ENCODE peak calls at places on chromosome 3, in five cellular contexts. One of them, this sample, is unnamed.

GRCh38 chr3:157581331-157581730 is 78.1 kb upstream of the VEPH1 start:
- DNase-seq in aorta: no peak
- DNase-seq in right cardiac atrium: no peak
- DNase-seq in adrenal gland: no peak
- DNase-seq in colonic mucosa: no peak
- DNase-seq in this sample: peak

GRCh38 chr3:29286841-29287240 is 6.0 kb downstream of the RBMS3 start:
- DNase-seq in aorta: no peak
- DNase-seq in right cardiac atrium: no peak
- DNase-seq in adrenal gland: no peak
- DNase-seq in colonic mucosa: no peak
- DNase-seq in this sample: no peak

GRCh38 chr3:181723568-181724431 is 12.1 kb downstream of the SOX2 start:
- DNase-seq in aorta: no peak
- DNase-seq in right cardiac atrium: no peak
- DNase-seq in adrenal gland: no peak
- DNase-seq in colonic mucosa: no peak
- DNase-seq in this sample: no peak

GRCh38 chr3:46845860-46846623 is 17.2 kb downstream of the MYL3 start:
- DNase-seq in aorta: peak
- DNase-seq in right cardiac atrium: peak
- DNase-seq in adrenal gland: peak
- DNase-seq in colonic mucosa: peak
- DNase-seq in this sample: no peak

GRCh38 chr3:123582315-123582714 is 2.5 kb downstream of the HACD2 start:
- DNase-seq in aorta: no peak
- DNase-seq in right cardiac atrium: no peak
- DNase-seq in adrenal gland: no peak
- DNase-seq in colonic mucosa: peak
- DNase-seq in this sample: no peak

GRCh38 chr3:112814256-112814655 is 32.4 kb downstream of the CD200R1L start:
- DNase-seq in aorta: no peak
- DNase-seq in right cardiac atrium: no peak
- DNase-seq in adrenal gland: no peak
- DNase-seq in colonic mucosa: no peak
- DNase-seq in this sample: no peak

GRCh38 chr3:113914646-113915045 is 33.2 kb upstream of the ZDHHC23 start:
- DNase-seq in aorta: no peak
- DNase-seq in right cardiac atrium: no peak
- DNase-seq in adrenal gland: no peak
- DNase-seq in colonic mucosa: no peak
- DNase-seq in this sample: no peak

GRCh38 chr3:160829486-160830009 is 73.5 kb downstream of the PPM1L start:
- DNase-seq in aorta: no peak
- DNase-seq in right cardiac atrium: no peak
- DNase-seq in adrenal gland: no peak
- DNase-seq in colonic mucosa: no peak
- DNase-seq in this sample: no peak

GRCh38 chr3:15452961-15453360 is 25.6 kb downstream of the EAF1 start:
- DNase-seq in aorta: no peak
- DNase-seq in right cardiac atrium: no peak
- DNase-seq in adrenal gland: no peak
- DNase-seq in colonic mucosa: no peak
- DNase-seq in this sample: no peak

GRCh38 chr3:53516339-53516738 is 21.9 kb downstream of the CACNA1D start:
- DNase-seq in aorta: no peak
- DNase-seq in right cardiac atrium: no peak
- DNase-seq in adrenal gland: no peak
- DNase-seq in colonic mucosa: no peak
- DNase-seq in this sample: no peak

GRCh38 chr3:1183320-1184048 is 90.7 kb downstream of the CNTN6 start:
- DNase-seq in aorta: no peak
- DNase-seq in right cardiac atrium: no peak
- DNase-seq in adrenal gland: peak
- DNase-seq in colonic mucosa: no peak
- DNase-seq in this sample: no peak
- H3K27ac ChIP-seq in aorta: no peak
- H3K27ac ChIP-seq in right cardiac atrium: no peak
- H3K27ac ChIP-seq in adrenal gland: peak
- H3K27ac ChIP-seq in colonic mucosa: no peak
- H3K27ac ChIP-seq in this sample: no peak

GRCh38 chr3:196868297-196868661 is 559 bp downstream of the SENP5 start:
- DNase-seq in aorta: peak
- DNase-seq in right cardiac atrium: no peak
- DNase-seq in adrenal gland: peak
- DNase-seq in colonic mucosa: peak
- DNase-seq in this sample: no peak
- H3K27ac ChIP-seq in aorta: peak
- H3K27ac ChIP-seq in right cardiac atrium: peak
- H3K27ac ChIP-seq in adrenal gland: peak
- H3K27ac ChIP-seq in colonic mucosa: peak
- H3K27ac ChIP-seq in this sample: peak

GRCh38 chr3:190586631-190587000 is 72.7 kb downstream of the IL1RAP start:
- DNase-seq in aorta: no peak
- DNase-seq in right cardiac atrium: peak
- DNase-seq in adrenal gland: no peak
- DNase-seq in colonic mucosa: no peak
- DNase-seq in this sample: no peak
- H3K27ac ChIP-seq in aorta: no peak
- H3K27ac ChIP-seq in right cardiac atrium: no peak
- H3K27ac ChIP-seq in adrenal gland: no peak
- H3K27ac ChIP-seq in colonic mucosa: no peak
- H3K27ac ChIP-seq in this sample: no peak

GRCh38 chr3:23805228-23805880 is 401 bp upstream of the UBE2E1 start:
- DNase-seq in aorta: no peak
- DNase-seq in right cardiac atrium: no peak
- DNase-seq in adrenal gland: no peak
- DNase-seq in colonic mucosa: no peak
- DNase-seq in this sample: no peak
- H3K27ac ChIP-seq in aorta: no peak
- H3K27ac ChIP-seq in right cardiac atrium: no peak
- H3K27ac ChIP-seq in adrenal gland: peak
- H3K27ac ChIP-seq in colonic mucosa: no peak
- H3K27ac ChIP-seq in this sample: peak